ENCODE peak calls at places on chromosomes 5 and 9, in four cellular contexts. W is PC-3, S is A549, H is GM12878. B is an unnamed sample.

GRCh38 chr9:131727795-131728545 is 11.9 kb downstream of the RAPGEF1 start:
- DNase-seq in W (no peak), H (peak), S (no peak), B (no peak)

GRCh38 chr5:54990751-54991349 is 5.5 kb upstream of the ESM1 start:
- DNase-seq in S (no peak), W (peak), H (no peak), B (peak)

GRCh38 chr5:76855961-76856360 is 6.1 kb downstream of the S100Z start:
- DNase-seq in H (no peak), W (no peak), S (no peak), B (no peak)

GRCh38 chr9:11871832-11872231 is 821.4 kb upstream of the TYRP1 start:
- DNase-seq in W (no peak), S (no peak), H (no peak), B (no peak)

GRCh38 chr5:38780950-38781349 is 64.9 kb upstream of the OSMR start:
- DNase-seq in S (peak), H (no peak), W (peak), B (peak)

GRCh38 chr5:91950328-91950727 is 567.2 kb upstream of the ARRDC3 start:
- DNase-seq in H (no peak), S (no peak), W (no peak), B (no peak)

GRCh38 chr9:8223861-8224260 is 424.3 kb upstream of the DMAC1 start:
- DNase-seq in S (no peak), H (no peak), W (no peak), B (no peak)

GRCh38 chr5:80755634-80756033 is 100.9 kb upstream of the DHFR start:
- DNase-seq in S (no peak), W (no peak), H (peak), B (no peak)

GRCh38 chr5:147403659-147404640 is 105.9 kb downstream of the DPYSL3 start:
- DNase-seq in H (peak), W (peak), S (peak), B (peak)

GRCh38 chr9:135797507-135798302 is 95.7 kb downstream of the KCNT1 start:
- DNase-seq in S (peak), H (no peak), W (peak), B (peak)

GRCh38 chr9:112000743-112001142 is 104.1 kb downstream of the UGCG start:
- DNase-seq in S (no peak), H (no peak), W (no peak), B (no peak)

GRCh38 chr9:112003538-112003937 is 106.9 kb downstream of the UGCG start:
- DNase-seq in H (no peak), S (no peak), W (no peak), B (no peak)

GRCh38 chr9:112005939-112006338 is 109.3 kb downstream of the UGCG start:
- DNase-seq in S (no peak), W (no peak), H (no peak), B (no peak)

GRCh38 chr9:112002131-112002846 is 105.7 kb downstream of the UGCG start:
- DNase-seq in W (no peak), S (no peak), H (no peak), B (no peak)

GRCh38 chr9:112002847-112003457 is 106.3 kb downstream of the UGCG start:
- DNase-seq in S (no peak), H (no peak), W (no peak), B (peak)
- H3K4me2 ChIP-seq in S (no peak), H (no peak), W (no peak), B (peak)

DNA sequence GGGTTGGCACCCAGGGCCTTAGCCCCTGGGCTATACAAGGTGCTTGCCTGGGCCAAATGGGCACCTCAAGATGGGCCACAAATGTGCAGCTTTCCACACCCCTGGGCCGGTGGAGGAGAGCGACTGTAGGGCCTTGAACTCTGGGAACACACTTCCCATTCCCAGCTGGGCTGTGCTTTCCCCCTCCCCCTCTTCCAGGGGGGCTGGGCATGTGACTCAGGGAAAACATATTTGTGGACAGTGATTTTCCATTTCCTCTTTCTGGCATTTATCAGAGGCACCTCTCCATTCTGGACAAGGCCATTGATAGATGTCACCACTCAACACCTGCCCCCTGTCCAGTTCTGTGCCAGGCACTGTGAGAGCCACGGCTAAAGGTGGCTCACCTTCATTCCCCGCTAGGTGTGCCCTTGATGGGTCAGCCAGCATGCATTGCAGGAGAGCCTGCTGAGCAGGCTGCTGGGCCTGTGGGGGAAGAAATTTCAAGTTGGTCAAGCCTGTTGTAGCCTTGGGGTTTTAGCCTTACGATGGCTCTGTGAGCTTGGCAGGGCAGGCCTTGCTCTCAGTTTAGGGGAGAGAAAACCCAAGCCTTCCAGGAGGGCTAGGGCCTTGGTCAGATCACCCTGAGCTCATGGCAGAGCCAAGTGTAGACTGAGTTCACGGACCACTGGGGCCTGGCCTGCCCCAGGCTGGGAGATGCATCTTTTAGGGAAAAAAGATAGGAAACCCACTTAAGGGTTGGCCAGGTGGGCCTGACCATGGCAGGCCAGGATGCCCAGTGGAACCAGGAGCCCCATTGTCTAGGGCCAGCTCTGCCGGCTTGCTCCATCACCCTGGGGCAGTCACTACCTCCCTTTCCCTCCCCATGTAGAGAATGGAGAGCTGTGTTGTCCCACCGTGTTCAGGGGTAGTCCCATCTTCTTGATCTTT is 113.9 kb downstream of the DAB2IP start:
- DNase-seq in H (no peak), S (peak), W (peak), B (peak)
- H3K4me2 ChIP-seq in H (no peak), S (peak), W (peak), B (no peak)

GRCh38 chr5:167822241-167822640 is 469.2 kb upstream of the WWC1 start:
- DNase-seq in H (no peak), S (no peak), W (no peak), B (no peak)
- H3K4me2 ChIP-seq in H (no peak), S (no peak), W (no peak), B (peak)

GRCh38 chr5:141040093-141040762 is 10.9 kb upstream of the PCDHB1 start:
- DNase-seq in W (peak), S (peak), H (no peak), B (no peak)

GRCh38 chr5:141039061-141039460 is 12.1 kb upstream of the PCDHB1 start:
- DNase-seq in H (no peak), S (no peak), W (no peak), B (no peak)

GRCh38 chr5:141040763-141041426 is 10.3 kb upstream of the PCDHB1 start:
- DNase-seq in W (peak), S (peak), H (no peak), B (peak)

GRCh38 chr5:141041427-141041785 is 9.8 kb upstream of the PCDHB1 start:
- DNase-seq in W (no peak), S (no peak), H (no peak), B (no peak)

DNA sequence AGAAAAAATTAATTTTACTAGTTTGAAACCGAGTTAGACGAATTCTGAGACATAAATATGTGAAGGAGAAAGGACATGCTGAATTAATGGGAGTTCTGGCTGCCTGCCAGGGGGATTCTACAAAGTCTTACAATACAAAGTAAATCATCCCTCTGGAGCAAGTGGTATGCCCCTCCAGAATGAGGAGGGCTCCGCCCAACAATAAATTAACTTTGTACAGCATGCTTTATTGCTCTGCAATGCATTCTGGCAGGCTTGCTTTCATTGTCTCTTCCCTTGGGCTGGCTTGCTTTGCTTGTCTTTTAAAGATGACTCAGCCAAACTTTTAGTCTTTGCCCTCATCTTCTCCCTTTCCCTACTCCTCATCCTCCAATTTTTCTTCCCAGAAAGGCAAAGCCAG is 11.7 kb upstream of the PCDHB1 start:
- DNase-seq in H (no peak), S (peak), W (peak), B (no peak)
- H3K4me2 ChIP-seq in H (no peak), S (peak), W (peak), B (no peak)

DNA sequence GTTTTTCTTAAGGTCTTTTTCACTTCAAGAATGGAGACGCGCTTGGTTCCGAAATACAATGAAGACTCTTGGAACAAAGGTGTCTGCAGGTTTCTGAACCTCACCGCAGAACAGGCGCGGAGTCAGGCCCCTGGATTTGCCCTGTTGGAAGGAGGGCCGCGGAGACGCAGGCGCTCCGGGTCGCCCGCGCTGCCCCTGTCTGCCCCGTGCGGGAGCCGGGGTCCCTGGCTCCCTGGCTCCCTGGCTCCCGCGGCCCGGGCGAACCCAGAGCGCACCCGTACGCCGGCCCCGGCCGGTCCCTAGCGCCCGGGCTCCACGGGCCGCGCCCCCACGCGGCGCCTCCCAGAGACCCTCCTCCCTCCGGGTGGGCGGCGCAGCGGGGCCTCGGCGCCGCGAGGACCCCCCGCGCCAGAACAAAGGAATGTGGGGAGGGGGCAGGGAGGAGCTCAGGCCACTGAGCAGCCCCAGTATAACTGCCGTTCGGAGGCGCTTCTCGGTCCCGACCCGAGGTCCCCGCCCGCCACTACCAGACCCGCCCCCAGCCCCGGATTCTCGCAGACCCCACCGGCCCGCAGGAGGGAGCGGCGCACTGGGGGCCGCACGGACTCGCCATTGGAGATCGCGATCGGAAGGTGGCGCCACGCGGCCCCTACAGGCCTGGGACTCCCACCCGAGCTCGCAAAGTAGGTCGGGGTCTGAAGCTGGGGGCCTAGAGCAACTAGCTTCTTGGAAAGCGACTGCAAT is 2.4 kb downstream of the NFIL3 start:
- DNase-seq in S (no peak), H (no peak), W (no peak), B (peak)
- H3K4me2 ChIP-seq in S (peak), H (no peak), W (peak), B (peak)

GRCh38 chr5:87022415-87022814 is 245.3 kb upstream of the RASA1 start:
- DNase-seq in H (no peak), S (no peak), W (no peak), B (no peak)

GRCh38 chr5:87015908-87016307 is 251.8 kb upstream of the RASA1 start:
- DNase-seq in W (peak), S (no peak), H (no peak), B (no peak)

GRCh38 chr5:87020099-87020934 is 247.4 kb upstream of the RASA1 start:
- DNase-seq in S (no peak), W (peak), H (peak), B (peak)
- H3K4me2 ChIP-seq in S (peak), W (peak), H (peak), B (no peak)

GRCh38 chr9:130539473-130540223 is 39.7 kb upstream of the FUBP3 start:
- DNase-seq in S (peak), W (peak), H (no peak), B (peak)
- H3K4me2 ChIP-seq in S (peak), W (peak), H (no peak), B (no peak)

DNA sequence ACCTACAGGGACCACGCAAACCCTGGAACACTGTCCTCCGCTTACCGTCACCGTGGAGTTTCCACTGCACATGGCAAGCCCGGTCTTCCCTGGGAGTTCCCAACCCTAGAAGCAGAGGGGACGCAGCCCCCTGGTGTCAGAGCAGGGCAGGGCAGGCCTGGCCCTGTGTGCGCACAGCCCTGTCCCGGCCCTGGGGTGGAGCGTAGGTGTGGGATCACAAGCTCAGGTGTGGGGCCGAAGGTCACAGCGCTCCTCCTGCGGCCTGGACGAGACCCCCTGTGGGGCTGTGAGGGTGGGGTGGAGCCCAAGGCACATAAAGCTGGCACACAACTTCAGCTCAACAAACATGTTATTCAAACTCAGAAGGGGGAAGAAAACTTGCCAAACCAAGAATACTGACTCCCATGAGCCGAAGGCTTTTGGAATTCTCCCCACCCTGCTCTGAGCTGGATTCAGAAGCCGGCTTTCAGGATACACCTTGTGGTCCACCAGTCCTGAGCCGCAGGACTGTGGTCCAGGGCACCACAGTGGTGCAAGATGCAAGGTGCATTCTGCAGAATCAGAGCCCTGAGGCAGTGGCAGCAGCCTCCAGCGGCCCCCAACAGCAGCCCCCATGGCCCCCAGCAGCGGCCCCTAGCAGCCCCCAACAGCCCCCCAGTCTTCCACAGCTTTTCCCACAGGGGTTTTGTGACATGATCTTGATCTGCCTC is 11.8 kb upstream of the EXOC3 start:
- DNase-seq in H (no peak), W (peak), S (peak), B (peak)
- H3K4me2 ChIP-seq in H (no peak), W (no peak), S (no peak), B (no peak)